ENCODE peak calls at places on chromosome 1, in ten cellular contexts. One of them, this sample, is unnamed. For H3K4me1, the result is how much of the 10 kb centered on the place peaks cover.

GRCh38 chr1:56329970-56330369 is 249.4 kb downstream of the PLPP3 start:
- DNase-seq in breast epithelium: no peak
- DNase-seq in osteoblast: no peak
- DNase-seq in colonic mucosa: no peak
- DNase-seq in IMR-90: peak
- DNase-seq in OCI-LY7: no peak
- DNase-seq in A549: no peak
- DNase-seq in neuronal stem cell: no peak
- DNase-seq in heart right ventricle: no peak
- DNase-seq in aorta: no peak
- DNase-seq in this sample: no peak

GRCh38 chr1:211912064-211912463 is 81.5 kb upstream of the LPGAT1 start:
- DNase-seq in aorta: no peak
- DNase-seq in osteoblast: no peak
- DNase-seq in OCI-LY7: no peak
- DNase-seq in heart right ventricle: no peak
- DNase-seq in IMR-90: no peak
- DNase-seq in breast epithelium: no peak
- DNase-seq in A549: peak
- DNase-seq in neuronal stem cell: no peak
- DNase-seq in colonic mucosa: no peak
- DNase-seq in this sample: no peak

GRCh38 chr1:23611601-23612327 is 52.5 kb upstream of the ID3 start:
- DNase-seq in heart right ventricle: no peak
- DNase-seq in colonic mucosa: no peak
- DNase-seq in breast epithelium: no peak
- DNase-seq in aorta: no peak
- DNase-seq in neuronal stem cell: no peak
- DNase-seq in OCI-LY7: peak
- DNase-seq in A549: no peak
- DNase-seq in osteoblast: no peak
- DNase-seq in IMR-90: no peak
- DNase-seq in this sample: no peak

GRCh38 chr1:176670853-176671252 is 207.9 kb downstream of the PAPPA2 start:
- DNase-seq in osteoblast: no peak
- DNase-seq in neuronal stem cell: no peak
- DNase-seq in IMR-90: no peak
- DNase-seq in heart right ventricle: no peak
- DNase-seq in colonic mucosa: no peak
- DNase-seq in aorta: no peak
- DNase-seq in OCI-LY7: no peak
- DNase-seq in breast epithelium: no peak
- DNase-seq in A549: no peak
- DNase-seq in this sample: no peak

GRCh38 chr1:208544794-208545193 is 300.6 kb upstream of the PLXNA2 start:
- DNase-seq in osteoblast: no peak
- DNase-seq in A549: no peak
- DNase-seq in neuronal stem cell: no peak
- DNase-seq in heart right ventricle: no peak
- DNase-seq in breast epithelium: no peak
- DNase-seq in IMR-90: no peak
- DNase-seq in OCI-LY7: no peak
- DNase-seq in aorta: no peak
- DNase-seq in colonic mucosa: no peak
- DNase-seq in this sample: no peak

GRCh38 chr1:147504801-147505303 is 36.4 kb upstream of the BCL9 start:
- DNase-seq in breast epithelium: no peak
- DNase-seq in OCI-LY7: no peak
- DNase-seq in neuronal stem cell: peak
- DNase-seq in IMR-90: peak
- DNase-seq in A549: no peak
- DNase-seq in colonic mucosa: no peak
- DNase-seq in heart right ventricle: peak
- DNase-seq in osteoblast: peak
- DNase-seq in aorta: no peak
- DNase-seq in this sample: peak

GRCh38 chr1:32749726-32750224 is 47.2 kb upstream of the SYNC start:
- DNase-seq in A549: no peak
- DNase-seq in IMR-90: no peak
- DNase-seq in osteoblast: peak
- DNase-seq in aorta: no peak
- DNase-seq in neuronal stem cell: no peak
- DNase-seq in OCI-LY7: no peak
- DNase-seq in breast epithelium: no peak
- DNase-seq in heart right ventricle: no peak
- DNase-seq in colonic mucosa: no peak
- DNase-seq in this sample: no peak

GRCh38 chr1:156367386-156368156 is 1.4 kb upstream of the RHBG start:
- DNase-seq in colonic mucosa: no peak
- DNase-seq in OCI-LY7: no peak
- DNase-seq in breast epithelium: no peak
- DNase-seq in neuronal stem cell: no peak
- DNase-seq in A549: no peak
- DNase-seq in aorta: no peak
- DNase-seq in heart right ventricle: no peak
- DNase-seq in IMR-90: no peak
- DNase-seq in osteoblast: no peak
- DNase-seq in this sample: no peak

GRCh38 chr1:54996359-54996868 is 2.3 kb upstream of the BSND start:
- DNase-seq in aorta: peak
- DNase-seq in neuronal stem cell: peak
- DNase-seq in heart right ventricle: peak
- DNase-seq in IMR-90: peak
- DNase-seq in A549: peak
- DNase-seq in OCI-LY7: peak
- DNase-seq in osteoblast: peak
- DNase-seq in breast epithelium: peak
- DNase-seq in colonic mucosa: peak
- DNase-seq in this sample: peak

DNA sequence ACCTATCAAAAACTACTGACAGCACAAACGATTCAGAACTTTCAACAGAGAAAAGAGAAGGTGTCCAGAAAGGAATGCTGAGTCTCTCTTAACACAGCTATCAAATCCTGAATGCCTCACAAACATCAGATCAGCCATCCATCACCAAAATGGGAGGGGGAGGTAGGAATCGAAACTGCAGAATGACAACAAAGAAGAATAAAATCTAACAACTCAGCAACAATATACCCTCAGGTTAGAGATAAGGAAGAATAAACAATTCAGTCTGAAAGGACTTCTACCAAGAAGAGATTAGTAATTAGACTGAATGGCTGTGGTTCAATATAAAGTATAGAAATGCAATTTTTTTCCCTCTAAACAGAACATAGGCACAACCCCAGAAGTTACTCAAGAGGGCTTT is 94.4 kb downstream of the RERE start:
- DNase-seq in aorta: no peak
- DNase-seq in OCI-LY7: no peak
- DNase-seq in neuronal stem cell: no peak
- DNase-seq in A549: no peak
- DNase-seq in colonic mucosa: no peak
- DNase-seq in heart right ventricle: no peak
- DNase-seq in IMR-90: no peak
- DNase-seq in breast epithelium: no peak
- DNase-seq in osteoblast: no peak
- DNase-seq in this sample: peak
- H3K4me1 ChIP-seq in aorta: under half
- H3K4me1 ChIP-seq in OCI-LY7: under half
- H3K4me1 ChIP-seq in neuronal stem cell: under half
- H3K4me1 ChIP-seq in A549: under half
- H3K4me1 ChIP-seq in colonic mucosa: under half
- H3K4me1 ChIP-seq in heart right ventricle: under half
- H3K4me1 ChIP-seq in IMR-90: under half
- H3K4me1 ChIP-seq in breast epithelium: under half
- H3K4me1 ChIP-seq in osteoblast: under half
- H3K4me1 ChIP-seq in this sample: under half

GRCh38 chr1:83676106-83676505 is 322.8 kb downstream of the TTLL7 start:
- DNase-seq in osteoblast: no peak
- DNase-seq in IMR-90: no peak
- DNase-seq in neuronal stem cell: no peak
- DNase-seq in OCI-LY7: no peak
- DNase-seq in A549: no peak
- DNase-seq in heart right ventricle: no peak
- DNase-seq in breast epithelium: no peak
- DNase-seq in colonic mucosa: no peak
- DNase-seq in aorta: no peak
- DNase-seq in this sample: no peak
- H3K4me1 ChIP-seq in osteoblast: under half
- H3K4me1 ChIP-seq in IMR-90: under half
- H3K4me1 ChIP-seq in neuronal stem cell: under half
- H3K4me1 ChIP-seq in OCI-LY7: under half
- H3K4me1 ChIP-seq in A549: under half
- H3K4me1 ChIP-seq in heart right ventricle: under half
- H3K4me1 ChIP-seq in breast epithelium: under half
- H3K4me1 ChIP-seq in colonic mucosa: under half
- H3K4me1 ChIP-seq in aorta: under half
- H3K4me1 ChIP-seq in this sample: under half

GRCh38 chr1:6824665-6825368 is 39.6 kb downstream of the CAMTA1 start:
- DNase-seq in osteoblast: no peak
- DNase-seq in IMR-90: no peak
- DNase-seq in A549: no peak
- DNase-seq in aorta: no peak
- DNase-seq in breast epithelium: no peak
- DNase-seq in colonic mucosa: no peak
- DNase-seq in heart right ventricle: no peak
- DNase-seq in neuronal stem cell: no peak
- DNase-seq in OCI-LY7: no peak
- DNase-seq in this sample: no peak

GRCh38 chr1:6820899-6821298 is 35.6 kb downstream of the CAMTA1 start:
- DNase-seq in A549: no peak
- DNase-seq in aorta: no peak
- DNase-seq in neuronal stem cell: no peak
- DNase-seq in heart right ventricle: no peak
- DNase-seq in OCI-LY7: no peak
- DNase-seq in colonic mucosa: no peak
- DNase-seq in breast epithelium: no peak
- DNase-seq in IMR-90: no peak
- DNase-seq in osteoblast: no peak
- DNase-seq in this sample: no peak

GRCh38 chr1:6825828-6826227 is 40.6 kb downstream of the CAMTA1 start:
- DNase-seq in neuronal stem cell: no peak
- DNase-seq in colonic mucosa: no peak
- DNase-seq in OCI-LY7: no peak
- DNase-seq in IMR-90: no peak
- DNase-seq in osteoblast: no peak
- DNase-seq in aorta: no peak
- DNase-seq in breast epithelium: no peak
- DNase-seq in A549: no peak
- DNase-seq in heart right ventricle: no peak
- DNase-seq in this sample: no peak

GRCh38 chr1:6822530-6823359 is 37.5 kb downstream of the CAMTA1 start:
- DNase-seq in aorta: no peak
- DNase-seq in osteoblast: no peak
- DNase-seq in breast epithelium: no peak
- DNase-seq in heart right ventricle: no peak
- DNase-seq in neuronal stem cell: no peak
- DNase-seq in A549: no peak
- DNase-seq in colonic mucosa: peak
- DNase-seq in OCI-LY7: no peak
- DNase-seq in IMR-90: no peak
- DNase-seq in this sample: peak

GRCh38 chr1:6823822-6824221 is 38.6 kb downstream of the CAMTA1 start:
- DNase-seq in osteoblast: no peak
- DNase-seq in A549: no peak
- DNase-seq in IMR-90: no peak
- DNase-seq in neuronal stem cell: no peak
- DNase-seq in aorta: no peak
- DNase-seq in heart right ventricle: no peak
- DNase-seq in colonic mucosa: no peak
- DNase-seq in breast epithelium: no peak
- DNase-seq in OCI-LY7: no peak
- DNase-seq in this sample: no peak
- H3K4me1 ChIP-seq in osteoblast: under half
- H3K4me1 ChIP-seq in A549: half or more
- H3K4me1 ChIP-seq in IMR-90: under half
- H3K4me1 ChIP-seq in neuronal stem cell: under half
- H3K4me1 ChIP-seq in aorta: under half
- H3K4me1 ChIP-seq in heart right ventricle: under half
- H3K4me1 ChIP-seq in colonic mucosa: under half
- H3K4me1 ChIP-seq in breast epithelium: under half
- H3K4me1 ChIP-seq in OCI-LY7: under half
- H3K4me1 ChIP-seq in this sample: under half

DNA sequence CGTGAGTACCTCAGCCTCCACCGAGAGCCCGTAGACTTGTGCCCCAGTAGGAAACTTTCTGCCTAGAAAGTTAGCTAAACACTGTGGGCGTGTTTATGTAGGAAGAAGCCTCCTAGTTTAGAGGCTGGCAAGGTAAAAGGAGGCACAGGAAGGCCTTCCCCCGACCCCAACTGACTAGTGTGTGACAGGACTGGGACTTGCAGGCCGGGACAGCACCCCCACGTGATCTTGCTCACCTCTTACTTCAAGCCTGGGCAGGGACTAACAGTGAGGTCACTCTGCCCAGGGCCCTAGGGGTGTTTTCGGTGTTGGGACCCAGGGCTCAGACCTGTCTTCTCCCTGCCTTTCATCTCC is 383 bp upstream of the TAGLN2 start:
- DNase-seq in IMR-90: no peak
- DNase-seq in osteoblast: no peak
- DNase-seq in breast epithelium: no peak
- DNase-seq in OCI-LY7: no peak
- DNase-seq in heart right ventricle: no peak
- DNase-seq in A549: no peak
- DNase-seq in neuronal stem cell: no peak
- DNase-seq in colonic mucosa: no peak
- DNase-seq in aorta: no peak
- DNase-seq in this sample: no peak
- H3K4me1 ChIP-seq in IMR-90: under half
- H3K4me1 ChIP-seq in osteoblast: under half
- H3K4me1 ChIP-seq in breast epithelium: under half
- H3K4me1 ChIP-seq in OCI-LY7: under half
- H3K4me1 ChIP-seq in heart right ventricle: under half
- H3K4me1 ChIP-seq in A549: under half
- H3K4me1 ChIP-seq in neuronal stem cell: under half
- H3K4me1 ChIP-seq in colonic mucosa: under half
- H3K4me1 ChIP-seq in aorta: under half
- H3K4me1 ChIP-seq in this sample: under half

This sample was measured in HAP-1.